ENCODE peak calls at places on chromosome 10, in ten cellular contexts. One of them, this sample, is unnamed.
A peak's percentile ranks its signal among the peaks of the same experiment; 100 is the strongest.

GRCh38 chr10:122034149-122034756 is 45.3 kb downstream of the TACC2 start:
- DNase-seq in keratinocyte: peak; percentile 32
- DNase-seq in NCI-H1436: no peak
- DNase-seq in type B pancreatic cell: no peak
- DNase-seq in dorsolateral prefrontal cortex: no peak
- DNase-seq in GM20000: no peak
- DNase-seq in body of pancreas: no peak
- DNase-seq in H1: no peak
- DNase-seq in T-cell: no peak
- DNase-seq in cardiac fibroblast: peak; percentile 66
- DNase-seq in this sample: peak; percentile 33

GRCh38 chr10:44513592-44513991 is 128.7 kb upstream of the CXCL12 start:
- DNase-seq in keratinocyte: no peak
- DNase-seq in NCI-H1436: no peak
- DNase-seq in type B pancreatic cell: no peak
- DNase-seq in dorsolateral prefrontal cortex: no peak
- DNase-seq in GM20000: no peak
- DNase-seq in body of pancreas: no peak
- DNase-seq in H1: no peak
- DNase-seq in T-cell: no peak
- DNase-seq in cardiac fibroblast: peak; percentile 82
- DNase-seq in this sample: no peak

GRCh38 chr10:101301111-101301731 is 52.7 kb upstream of the BTRC start:
- DNase-seq in keratinocyte: peak; percentile 40
- DNase-seq in NCI-H1436: peak; percentile 69
- DNase-seq in type B pancreatic cell: no peak
- DNase-seq in dorsolateral prefrontal cortex: no peak
- DNase-seq in GM20000: peak; percentile 67
- DNase-seq in body of pancreas: peak; percentile 34
- DNase-seq in H1: peak; percentile 70
- DNase-seq in T-cell: no peak
- DNase-seq in cardiac fibroblast: peak; percentile 55
- DNase-seq in this sample: no peak

GRCh38 chr10:103659674-103660363 is 166.3 kb downstream of the NEURL1 start:
- DNase-seq in keratinocyte: no peak
- DNase-seq in NCI-H1436: peak; percentile 23
- DNase-seq in type B pancreatic cell: no peak
- DNase-seq in dorsolateral prefrontal cortex: peak; percentile 56
- DNase-seq in GM20000: peak; percentile 88
- DNase-seq in body of pancreas: peak; percentile 77
- DNase-seq in H1: no peak
- DNase-seq in T-cell: peak; percentile 51
- DNase-seq in cardiac fibroblast: peak; percentile 86
- DNase-seq in this sample: peak; percentile 88

GRCh38 chr10:6314620-6315205 is 112.0 kb downstream of the PFKFB3 start:
- DNase-seq in keratinocyte: no peak
- DNase-seq in NCI-H1436: no peak
- DNase-seq in type B pancreatic cell: no peak
- DNase-seq in dorsolateral prefrontal cortex: no peak
- DNase-seq in GM20000: no peak
- DNase-seq in body of pancreas: peak; percentile 73
- DNase-seq in H1: no peak
- DNase-seq in T-cell: no peak
- DNase-seq in cardiac fibroblast: no peak
- DNase-seq in this sample: no peak

GRCh38 chr10:30437039-30437781 is 3.2 kb downstream of the MAP3K8 start:
- DNase-seq in keratinocyte: no peak
- DNase-seq in NCI-H1436: no peak
- DNase-seq in type B pancreatic cell: no peak
- DNase-seq in dorsolateral prefrontal cortex: no peak
- DNase-seq in GM20000: no peak
- DNase-seq in body of pancreas: no peak
- DNase-seq in H1: no peak
- DNase-seq in T-cell: no peak
- DNase-seq in cardiac fibroblast: peak; percentile 73
- DNase-seq in this sample: no peak

GRCh38 chr10:102040305-102040704 is 15.7 kb downstream of the ARMH3 start:
- DNase-seq in keratinocyte: no peak
- DNase-seq in NCI-H1436: no peak
- DNase-seq in type B pancreatic cell: no peak
- DNase-seq in dorsolateral prefrontal cortex: no peak
- DNase-seq in GM20000: no peak
- DNase-seq in body of pancreas: no peak
- DNase-seq in H1: no peak
- DNase-seq in T-cell: no peak
- DNase-seq in cardiac fibroblast: no peak
- DNase-seq in this sample: no peak

GRCh38 chr10:14583252-14583651 is 191.4 kb downstream of the FAM107B start:
- DNase-seq in keratinocyte: no peak
- DNase-seq in NCI-H1436: no peak
- DNase-seq in type B pancreatic cell: no peak
- DNase-seq in dorsolateral prefrontal cortex: no peak
- DNase-seq in GM20000: no peak
- DNase-seq in body of pancreas: no peak
- DNase-seq in H1: no peak
- DNase-seq in T-cell: peak; percentile 88
- DNase-seq in cardiac fibroblast: no peak
- DNase-seq in this sample: no peak

GRCh38 chr10:117300671-117301070 is 59.8 kb downstream of the SLC18A2 start:
- DNase-seq in keratinocyte: no peak
- DNase-seq in NCI-H1436: no peak
- DNase-seq in type B pancreatic cell: no peak
- DNase-seq in dorsolateral prefrontal cortex: no peak
- DNase-seq in GM20000: no peak
- DNase-seq in body of pancreas: no peak
- DNase-seq in H1: no peak
- DNase-seq in T-cell: no peak
- DNase-seq in cardiac fibroblast: no peak
- DNase-seq in this sample: no peak

GRCh38 chr10:13803566-13804554 is 217.1 kb downstream of the PRPF18 start:
- DNase-seq in keratinocyte: no peak
- DNase-seq in NCI-H1436: no peak
- DNase-seq in type B pancreatic cell: no peak
- DNase-seq in dorsolateral prefrontal cortex: no peak
- DNase-seq in GM20000: no peak
- DNase-seq in body of pancreas: no peak
- DNase-seq in H1: no peak
- DNase-seq in T-cell: no peak
- DNase-seq in cardiac fibroblast: peak; percentile 43
- DNase-seq in this sample: peak; percentile 53

GRCh38 chr10:103709341-103709920 is 145.9 kb downstream of the SH3PXD2A start:
- DNase-seq in keratinocyte: no peak
- DNase-seq in NCI-H1436: no peak
- DNase-seq in type B pancreatic cell: no peak
- DNase-seq in dorsolateral prefrontal cortex: peak; percentile 78
- DNase-seq in GM20000: no peak
- DNase-seq in body of pancreas: no peak
- DNase-seq in H1: no peak
- DNase-seq in T-cell: no peak
- DNase-seq in cardiac fibroblast: peak; percentile 60
- DNase-seq in this sample: no peak

GRCh38 chr10:122531935-122532334 is 28.6 kb upstream of the DMBT1 start:
- DNase-seq in keratinocyte: no peak
- DNase-seq in NCI-H1436: peak; percentile 45
- DNase-seq in type B pancreatic cell: no peak
- DNase-seq in dorsolateral prefrontal cortex: no peak
- DNase-seq in GM20000: no peak
- DNase-seq in body of pancreas: no peak
- DNase-seq in H1: no peak
- DNase-seq in T-cell: no peak
- DNase-seq in cardiac fibroblast: no peak
- DNase-seq in this sample: no peak

GRCh38 chr10:43982250-43982649 is 333.6 kb upstream of the ZNF32 start:
- DNase-seq in keratinocyte: no peak
- DNase-seq in NCI-H1436: no peak
- DNase-seq in type B pancreatic cell: no peak
- DNase-seq in dorsolateral prefrontal cortex: no peak
- DNase-seq in GM20000: no peak
- DNase-seq in body of pancreas: no peak
- DNase-seq in H1: no peak
- DNase-seq in T-cell: no peak
- DNase-seq in cardiac fibroblast: no peak
- DNase-seq in this sample: no peak

GRCh38 chr10:124182088-124182541 is 88.7 kb upstream of the CHST15 start:
- DNase-seq in keratinocyte: no peak
- DNase-seq in NCI-H1436: no peak
- DNase-seq in type B pancreatic cell: no peak
- DNase-seq in dorsolateral prefrontal cortex: no peak
- DNase-seq in GM20000: no peak
- DNase-seq in body of pancreas: no peak
- DNase-seq in H1: peak; percentile 37
- DNase-seq in T-cell: no peak
- DNase-seq in cardiac fibroblast: no peak
- DNase-seq in this sample: no peak

GRCh38 chr10:58963101-58963534 is 213.3 kb upstream of the PHYHIPL start:
- DNase-seq in keratinocyte: no peak
- DNase-seq in NCI-H1436: no peak
- DNase-seq in type B pancreatic cell: no peak
- DNase-seq in dorsolateral prefrontal cortex: peak; percentile 67
- DNase-seq in GM20000: no peak
- DNase-seq in body of pancreas: no peak
- DNase-seq in H1: peak; percentile 68
- DNase-seq in T-cell: no peak
- DNase-seq in cardiac fibroblast: no peak
- DNase-seq in this sample: no peak

GRCh38 chr10:61835069-61835908 is 66.2 kb upstream of the ARID5B start:
- DNase-seq in keratinocyte: peak; percentile 38
- DNase-seq in NCI-H1436: peak; percentile 10
- DNase-seq in type B pancreatic cell: no peak
- DNase-seq in dorsolateral prefrontal cortex: no peak
- DNase-seq in GM20000: peak; percentile 23
- DNase-seq in body of pancreas: peak; percentile 45
- DNase-seq in H1: no peak
- DNase-seq in T-cell: peak; percentile 0
- DNase-seq in cardiac fibroblast: peak; percentile 92
- DNase-seq in this sample: peak; percentile 81

GRCh38 chr10:61903184-61903990 is 1.9 kb downstream of the ARID5B start:
- DNase-seq in keratinocyte: no peak
- DNase-seq in NCI-H1436: peak; percentile 53
- DNase-seq in type B pancreatic cell: no peak
- DNase-seq in dorsolateral prefrontal cortex: peak; percentile 41
- DNase-seq in GM20000: peak; percentile 68
- DNase-seq in body of pancreas: peak; percentile 54
- DNase-seq in H1: peak; percentile 56
- DNase-seq in T-cell: peak; percentile 63
- DNase-seq in cardiac fibroblast: peak; percentile 57
- DNase-seq in this sample: peak; percentile 43

GRCh38 chr10:31318382-31318853 is 598 bp upstream of the ZEB1 start:
- DNase-seq in keratinocyte: no peak
- DNase-seq in NCI-H1436: peak; percentile 19
- DNase-seq in type B pancreatic cell: peak; percentile 74
- DNase-seq in dorsolateral prefrontal cortex: peak; percentile 30
- DNase-seq in GM20000: peak; percentile 88
- DNase-seq in body of pancreas: peak; percentile 64
- DNase-seq in H1: no peak
- DNase-seq in T-cell: peak; percentile 70
- DNase-seq in cardiac fibroblast: peak; percentile 86
- DNase-seq in this sample: no peak

GRCh38 chr10:13613519-13613918 is 26.8 kb downstream of the PRPF18 start:
- DNase-seq in keratinocyte: no peak
- DNase-seq in NCI-H1436: no peak
- DNase-seq in type B pancreatic cell: no peak
- DNase-seq in dorsolateral prefrontal cortex: no peak
- DNase-seq in GM20000: no peak
- DNase-seq in body of pancreas: no peak
- DNase-seq in H1: no peak
- DNase-seq in T-cell: no peak
- DNase-seq in cardiac fibroblast: peak; percentile 68
- DNase-seq in this sample: peak; percentile 7